ENCODE peak calls at places on chromosome 3, in ten cellular contexts. B, Y, N, W, U, R, K, P, C and Q are unnamed samples.

GRCh38 chr3:187966636-187967035 is 187.3 kb upstream of the LPP start:
- DNase-seq in W (no peak), C (no peak), P (no peak), R (no peak), K (peak; percentile 48), Y (no peak), B (no peak), N (no peak), U (no peak), Q (no peak)

GRCh38 chr3:38641461-38642110 is 7.9 kb downstream of the SCN5A start:
- DNase-seq in K (no peak), U (no peak), P (no peak), R (no peak), W (no peak), N (no peak), C (no peak), B (no peak), Y (no peak), Q (no peak)

GRCh38 chr3:31247850-31248618 is 284.7 kb upstream of the STT3B start:
- DNase-seq in R (no peak), Y (no peak), B (no peak), K (no peak), N (peak; percentile 43), C (no peak), U (no peak), P (no peak), W (no peak), Q (peak; percentile 31)

GRCh38 chr3:138378331-138378730 is 30.0 kb downstream of the MRAS start:
- DNase-seq in W (no peak), P (no peak), B (no peak), N (no peak), R (no peak), U (no peak), K (no peak), Y (no peak), C (no peak), Q (no peak)

GRCh38 chr3:101950510-101950909 is 101.2 kb downstream of the NFKBIZ start:
- DNase-seq in W (no peak), N (peak; percentile 99), K (no peak), P (no peak), U (peak; percentile 82), Y (no peak), C (peak; percentile 99), R (no peak), B (no peak), Q (peak; percentile 50)

GRCh38 chr3:131009698-131010097 is 16.9 kb downstream of the ASTE1 start:
- DNase-seq in W (no peak), N (no peak), P (no peak), B (no peak), U (no peak), R (no peak), K (no peak), C (no peak), Y (no peak), Q (no peak)

GRCh38 chr3:10443272-10443671 is 62.1 kb downstream of the ATP2B2 start:
- DNase-seq in Y (peak; percentile 24), N (no peak), P (no peak), B (no peak), C (no peak), R (no peak), K (no peak), W (no peak), U (no peak), Q (no peak)

GRCh38 chr3:172546105-172546504 is 22.9 kb upstream of the TNFSF10 start:
- DNase-seq in W (no peak), R (no peak), C (no peak), N (peak; percentile 31), Y (no peak), K (no peak), B (no peak), P (no peak), U (no peak), Q (peak; percentile 94)

GRCh38 chr3:53554559-53555511 is 60.4 kb downstream of the CACNA1D start:
- DNase-seq in K (no peak), P (no peak), Y (no peak), C (no peak), B (no peak), U (no peak), N (no peak), W (no peak), R (no peak), Q (no peak)

GRCh38 chr3:137205394-137206060 is 247.7 kb downstream of the IL20RB start:
- DNase-seq in K (no peak), P (no peak), B (no peak), N (peak; percentile 0), C (peak; percentile 64), W (no peak), U (no peak), R (no peak), Y (no peak), Q (no peak)

GRCh38 chr3:37453393-37454391 is 279.3 kb upstream of the LRRFIP2 start:
- DNase-seq in W (peak; percentile 40), B (peak; percentile 40), N (no peak), U (peak; percentile 20), K (peak; percentile 92), R (no peak), P (peak; percentile 43), C (peak; percentile 33), Y (peak; percentile 75), Q (no peak)

GRCh38 chr3:37458162-37458895 is 283.9 kb upstream of the LRRFIP2 start:
- DNase-seq in U (peak; percentile 12), W (no peak), R (no peak), Y (no peak), K (peak; percentile 78), C (no peak), P (peak; percentile 56), N (no peak), B (no peak), Q (no peak)

GRCh38 chr3:37457392-37458065 is 283.1 kb upstream of the LRRFIP2 start:
- DNase-seq in P (no peak), K (peak; percentile 38), W (no peak), U (peak; percentile 54), Y (no peak), C (no peak), N (no peak), R (no peak), B (no peak), Q (no peak)

GRCh38 chr3:37456270-37456708 is 281.9 kb upstream of the LRRFIP2 start:
- DNase-seq in N (no peak), B (peak; percentile 77), U (peak; percentile 65), K (peak; percentile 87), R (no peak), W (no peak), C (peak; percentile 50), Y (peak; percentile 88), P (no peak), Q (no peak)

GRCh38 chr3:37456791-37457190 is 282.4 kb upstream of the LRRFIP2 start:
- DNase-seq in C (no peak), W (no peak), Y (no peak), R (no peak), B (no peak), P (no peak), K (no peak), U (no peak), N (no peak), Q (no peak)
- H3K4me1 ChIP-seq in C (peaks cover 10% of the 10 kb centered on the region), W (peaks cover 19% of the 10 kb centered on the region), Y (no peaks in the 10 kb centered on the region), R (no peaks in the 10 kb centered on the region), B (peaks cover 12% of the 10 kb centered on the region), P (peaks cover 20% of the 10 kb centered on the region), K (peaks cover 64% of the 10 kb centered on the region), U (peaks cover 32% of the 10 kb centered on the region), N (no peaks in the 10 kb centered on the region), Q (no peaks in the 10 kb centered on the region)

GRCh38 chr3:33737146-33737545 is 19.1 kb upstream of the CLASP2 start:
- DNase-seq in U (no peak), B (no peak), P (no peak), R (no peak), Y (no peak), K (no peak), W (no peak), C (no peak), N (no peak), Q (no peak)
- H3K27ac ChIP-seq in U (no peak overlapping the region), B (no peak overlapping the region), P (no peak overlapping the region), R (no peak overlapping the region), Y (no peak overlapping the region), K (no peak overlapping the region), W (no peak overlapping the region), C (no peak overlapping the region), N (no peak overlapping the region), Q (no peak overlapping the region)

GRCh38 chr3:184415229-184415517 is 35.3 kb downstream of the CHRD start:
- DNase-seq in C (no peak), W (no peak), Y (no peak), N (no peak), K (no peak), B (no peak), R (no peak), U (no peak), P (no peak), Q (no peak)
- H3K4me1 ChIP-seq in C (peaks cover 4% of the 10 kb centered on the region), W (no peaks in the 10 kb centered on the region), Y (no peaks in the 10 kb centered on the region), N (no peaks in the 10 kb centered on the region), K (no peaks in the 10 kb centered on the region), B (no peaks in the 10 kb centered on the region), R (no peaks in the 10 kb centered on the region), U (no peaks in the 10 kb centered on the region), P (peaks cover 3% of the 10 kb centered on the region), Q (no peaks in the 10 kb centered on the region)

DNA sequence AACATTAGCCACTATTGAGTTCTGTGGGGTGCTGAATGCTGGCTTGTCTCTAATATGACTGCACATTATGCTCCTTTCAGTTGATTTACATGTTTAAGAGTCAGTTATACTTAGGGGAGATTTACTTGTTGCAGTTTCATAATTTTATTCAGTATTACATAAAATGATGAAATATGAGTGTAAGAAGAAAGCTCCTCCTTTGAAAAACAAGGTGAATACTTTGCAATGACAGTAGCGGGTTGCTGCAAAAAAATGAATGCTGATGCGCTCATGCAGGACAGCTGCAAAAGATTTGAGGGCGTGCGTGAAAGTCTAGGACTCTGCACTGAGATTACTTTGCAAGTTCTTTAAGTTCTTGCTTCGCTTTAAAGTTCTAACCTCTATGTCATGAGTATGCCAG is 22.6 kb downstream of the SENP5 start:
- DNase-seq in R (no peak), K (no peak), C (no peak), U (no peak), W (no peak), B (no peak), Y (no peak), P (no peak), N (no peak), Q (no peak)
- H3K27ac ChIP-seq in R (no peak overlapping the region), K (peak overlapping the region; percentile 49), C (no peak overlapping the region), U (no peak overlapping the region), W (no peak overlapping the region), B (no peak overlapping the region), Y (no peak overlapping the region), P (no peak overlapping the region), N (no peak overlapping the region), Q (no peak overlapping the region)